ENCODE peak calls at places on chromosomes 13 and 19, in five cellular contexts. One of them, this sample, is unnamed.

GRCh38 chr19:58368561-58369360 is 6.2 kb upstream of the ZNF497 start:
- DNase-seq in activated CD8-positive, alpha-beta memory T cell treated with anti-CD3 and anti-CD28 coated beads for 4 hours: no peak
- DNase-seq in fibroblast of pulmonary artery: no peak
- DNase-seq in T-helper 2 cell: no peak
- DNase-seq in GM23248: no peak
- DNase-seq in this sample: no peak

GRCh38 chr19:50280074-50280473 is 49.1 kb downstream of the KCNC3 start:
- DNase-seq in activated CD8-positive, alpha-beta memory T cell treated with anti-CD3 and anti-CD28 coated beads for 4 hours: no peak
- DNase-seq in fibroblast of pulmonary artery: no peak
- DNase-seq in GM23248: no peak
- DNase-seq in T-helper 2 cell: no peak
- DNase-seq in this sample: no peak

GRCh38 chr19:44313231-44313630 is 8.4 kb upstream of the ZNF235 start:
- DNase-seq in GM23248: no peak
- DNase-seq in activated CD8-positive, alpha-beta memory T cell treated with anti-CD3 and anti-CD28 coated beads for 4 hours: no peak
- DNase-seq in fibroblast of pulmonary artery: no peak
- DNase-seq in T-helper 2 cell: no peak
- DNase-seq in this sample: no peak

GRCh38 chr19:29871143-29871542 is 59.4 kb downstream of the CCNE1 start:
- DNase-seq in activated CD8-positive, alpha-beta memory T cell treated with anti-CD3 and anti-CD28 coated beads for 4 hours: no peak
- DNase-seq in T-helper 2 cell: no peak
- DNase-seq in GM23248: no peak
- DNase-seq in fibroblast of pulmonary artery: no peak
- DNase-seq in this sample: no peak

GRCh38 chr13:77696006-77696862 is 1.3 kb upstream of the SLAIN1 start:
- DNase-seq in T-helper 2 cell: peak; percentile 44
- DNase-seq in fibroblast of pulmonary artery: no peak
- DNase-seq in GM23248: no peak
- DNase-seq in activated CD8-positive, alpha-beta memory T cell treated with anti-CD3 and anti-CD28 coated beads for 4 hours: no peak
- DNase-seq in this sample: no peak

GRCh38 chr19:17755977-17756670 is 4.8 kb downstream of the FCHO1 start:
- DNase-seq in fibroblast of pulmonary artery: peak; percentile 56
- DNase-seq in T-helper 2 cell: no peak
- DNase-seq in activated CD8-positive, alpha-beta memory T cell treated with anti-CD3 and anti-CD28 coated beads for 4 hours: no peak
- DNase-seq in GM23248: no peak
- DNase-seq in this sample: no peak

GRCh38 chr13:47708386-47708785 is 292.7 kb downstream of the SUCLA2 start:
- DNase-seq in fibroblast of pulmonary artery: peak; percentile 52
- DNase-seq in activated CD8-positive, alpha-beta memory T cell treated with anti-CD3 and anti-CD28 coated beads for 4 hours: no peak
- DNase-seq in T-helper 2 cell: no peak
- DNase-seq in GM23248: peak; percentile 59
- DNase-seq in this sample: no peak

GRCh38 chr13:25847635-25848616 is 203.9 kb downstream of the SHISA2 start:
- DNase-seq in fibroblast of pulmonary artery: no peak
- DNase-seq in activated CD8-positive, alpha-beta memory T cell treated with anti-CD3 and anti-CD28 coated beads for 4 hours: no peak
- DNase-seq in GM23248: no peak
- DNase-seq in T-helper 2 cell: no peak
- DNase-seq in this sample: no peak

GRCh38 chr13:91361755-91362271 is 14.3 kb downstream of the MIR17HG start:
- DNase-seq in fibroblast of pulmonary artery: no peak
- DNase-seq in activated CD8-positive, alpha-beta memory T cell treated with anti-CD3 and anti-CD28 coated beads for 4 hours: no peak
- DNase-seq in T-helper 2 cell: no peak
- DNase-seq in GM23248: no peak
- DNase-seq in this sample: peak; percentile 17

GRCh38 chr19:7637374-7638256 is 705 bp downstream of the STXBP2 start:
- DNase-seq in T-helper 2 cell: no peak
- DNase-seq in activated CD8-positive, alpha-beta memory T cell treated with anti-CD3 and anti-CD28 coated beads for 4 hours: no peak
- DNase-seq in fibroblast of pulmonary artery: peak; percentile 17
- DNase-seq in GM23248: no peak
- DNase-seq in this sample: no peak

GRCh38 chr13:93169980-93170379 is 56.6 kb upstream of the GPC6 start:
- DNase-seq in fibroblast of pulmonary artery: peak; percentile 67
- DNase-seq in GM23248: peak; percentile 89
- DNase-seq in activated CD8-positive, alpha-beta memory T cell treated with anti-CD3 and anti-CD28 coated beads for 4 hours: no peak
- DNase-seq in T-helper 2 cell: no peak
- DNase-seq in this sample: peak; percentile 6

GRCh38 chr19:875265-875879 is 15.9 kb downstream of the CFD start:
- DNase-seq in T-helper 2 cell: no peak
- DNase-seq in GM23248: no peak
- DNase-seq in fibroblast of pulmonary artery: no peak
- DNase-seq in activated CD8-positive, alpha-beta memory T cell treated with anti-CD3 and anti-CD28 coated beads for 4 hours: no peak
- DNase-seq in this sample: no peak

GRCh38 chr13:97253581-97254293 is 31.6 kb downstream of the MBNL2 start:
- DNase-seq in T-helper 2 cell: no peak
- DNase-seq in activated CD8-positive, alpha-beta memory T cell treated with anti-CD3 and anti-CD28 coated beads for 4 hours: no peak
- DNase-seq in GM23248: no peak
- DNase-seq in fibroblast of pulmonary artery: no peak
- DNase-seq in this sample: no peak

GRCh38 chr19:18433039-18433691 is 4.8 kb downstream of the ISYNA1 start:
- DNase-seq in GM23248: peak; percentile 20
- DNase-seq in activated CD8-positive, alpha-beta memory T cell treated with anti-CD3 and anti-CD28 coated beads for 4 hours: no peak
- DNase-seq in T-helper 2 cell: no peak
- DNase-seq in fibroblast of pulmonary artery: no peak
- DNase-seq in this sample: no peak

GRCh38 chr19:24074720-24075119 is 12.3 kb upstream of the ZNF254 start:
- DNase-seq in T-helper 2 cell: no peak
- DNase-seq in GM23248: peak; percentile 69
- DNase-seq in fibroblast of pulmonary artery: peak; percentile 63
- DNase-seq in activated CD8-positive, alpha-beta memory T cell treated with anti-CD3 and anti-CD28 coated beads for 4 hours: no peak
- DNase-seq in this sample: peak; percentile 22

GRCh38 chr19:42380155-42380554 is 9.9 kb downstream of the CNFN start:
- DNase-seq in activated CD8-positive, alpha-beta memory T cell treated with anti-CD3 and anti-CD28 coated beads for 4 hours: no peak
- DNase-seq in T-helper 2 cell: no peak
- DNase-seq in fibroblast of pulmonary artery: no peak
- DNase-seq in GM23248: no peak
- DNase-seq in this sample: no peak

GRCh38 chr13:99067160-99067985 is 89.5 kb upstream of the DOCK9 start:
- DNase-seq in T-helper 2 cell: no peak
- DNase-seq in GM23248: peak; percentile 84
- DNase-seq in fibroblast of pulmonary artery: peak; percentile 53
- DNase-seq in activated CD8-positive, alpha-beta memory T cell treated with anti-CD3 and anti-CD28 coated beads for 4 hours: no peak
- DNase-seq in this sample: peak; percentile 48

GRCh38 chr19:21256722-21257121 is 72.5 kb downstream of the ZNF708 start:
- DNase-seq in fibroblast of pulmonary artery: peak; percentile 21
- DNase-seq in activated CD8-positive, alpha-beta memory T cell treated with anti-CD3 and anti-CD28 coated beads for 4 hours: no peak
- DNase-seq in GM23248: peak; percentile 29
- DNase-seq in T-helper 2 cell: no peak
- DNase-seq in this sample: peak; percentile 52

GRCh38 chr13:57629821-57630235 is 1.7 kb upstream of the PCDH17 start:
- DNase-seq in fibroblast of pulmonary artery: peak; percentile 84
- DNase-seq in GM23248: peak; percentile 67
- DNase-seq in activated CD8-positive, alpha-beta memory T cell treated with anti-CD3 and anti-CD28 coated beads for 4 hours: no peak
- DNase-seq in T-helper 2 cell: peak; percentile 28
- DNase-seq in this sample: peak; percentile 66

GRCh38 chr13:34416833-34417425 is 525.1 kb upstream of the NBEA start:
- DNase-seq in activated CD8-positive, alpha-beta memory T cell treated with anti-CD3 and anti-CD28 coated beads for 4 hours: no peak
- DNase-seq in T-helper 2 cell: no peak
- DNase-seq in fibroblast of pulmonary artery: peak; percentile 80
- DNase-seq in GM23248: peak; percentile 88
- DNase-seq in this sample: no peak

GRCh38 chr13:45826741-45827140 is 24.8 kb downstream of the SIAH3 start:
- DNase-seq in T-helper 2 cell: no peak
- DNase-seq in fibroblast of pulmonary artery: no peak
- DNase-seq in activated CD8-positive, alpha-beta memory T cell treated with anti-CD3 and anti-CD28 coated beads for 4 hours: no peak
- DNase-seq in GM23248: no peak
- DNase-seq in this sample: no peak

GRCh38 chr19:47581605-47582319 is 8.8 kb upstream of the ZNF541 start:
- DNase-seq in fibroblast of pulmonary artery: no peak
- DNase-seq in GM23248: no peak
- DNase-seq in T-helper 2 cell: no peak
- DNase-seq in activated CD8-positive, alpha-beta memory T cell treated with anti-CD3 and anti-CD28 coated beads for 4 hours: no peak
- DNase-seq in this sample: no peak

GRCh38 chr13:109818891-109819290 is 32.5 kb upstream of the IRS2 start:
- DNase-seq in T-helper 2 cell: no peak
- DNase-seq in GM23248: peak; percentile 60
- DNase-seq in activated CD8-positive, alpha-beta memory T cell treated with anti-CD3 and anti-CD28 coated beads for 4 hours: no peak
- DNase-seq in fibroblast of pulmonary artery: peak; percentile 15
- DNase-seq in this sample: peak; percentile 80

GRCh38 chr19:5078179-5078578 is 109.3 kb downstream of the KDM4B start:
- DNase-seq in fibroblast of pulmonary artery: no peak
- DNase-seq in GM23248: no peak
- DNase-seq in activated CD8-positive, alpha-beta memory T cell treated with anti-CD3 and anti-CD28 coated beads for 4 hours: no peak
- DNase-seq in T-helper 2 cell: peak; percentile 48
- DNase-seq in this sample: no peak

GRCh38 chr13:59546178-59546577 is 617.5 kb downstream of the DIAPH3 start:
- DNase-seq in fibroblast of pulmonary artery: no peak
- DNase-seq in activated CD8-positive, alpha-beta memory T cell treated with anti-CD3 and anti-CD28 coated beads for 4 hours: no peak
- DNase-seq in GM23248: no peak
- DNase-seq in T-helper 2 cell: no peak
- DNase-seq in this sample: no peak

GRCh38 chr19:49615861-49616260 is 24.1 kb downstream of the RRAS start:
- DNase-seq in GM23248: no peak
- DNase-seq in activated CD8-positive, alpha-beta memory T cell treated with anti-CD3 and anti-CD28 coated beads for 4 hours: no peak
- DNase-seq in fibroblast of pulmonary artery: no peak
- DNase-seq in T-helper 2 cell: no peak
- DNase-seq in this sample: no peak

GRCh38 chr19:32876919-32877285 is 7.3 kb upstream of the SLC7A9 start:
- DNase-seq in activated CD8-positive, alpha-beta memory T cell treated with anti-CD3 and anti-CD28 coated beads for 4 hours: no peak
- DNase-seq in fibroblast of pulmonary artery: peak; percentile 13
- DNase-seq in T-helper 2 cell: no peak
- DNase-seq in GM23248: no peak
- DNase-seq in this sample: no peak

GRCh38 chr19:23762884-23763711 is 4.4 kb upstream of the ZNF681 start:
- DNase-seq in activated CD8-positive, alpha-beta memory T cell treated with anti-CD3 and anti-CD28 coated beads for 4 hours: peak; percentile 70
- DNase-seq in T-helper 2 cell: peak; percentile 78
- DNase-seq in fibroblast of pulmonary artery: peak; percentile 48
- DNase-seq in GM23248: peak; percentile 56
- DNase-seq in this sample: peak; percentile 1

GRCh38 chr13:88637935-88638334 is 966.8 kb downstream of the SLITRK5 start:
- DNase-seq in fibroblast of pulmonary artery: no peak
- DNase-seq in GM23248: no peak
- DNase-seq in activated CD8-positive, alpha-beta memory T cell treated with anti-CD3 and anti-CD28 coated beads for 4 hours: no peak
- DNase-seq in T-helper 2 cell: no peak
- DNase-seq in this sample: no peak

GRCh38 chr19:58553799-58554493 is 959 bp downstream of the CHMP2A start:
- DNase-seq in T-helper 2 cell: no peak
- DNase-seq in fibroblast of pulmonary artery: no peak
- DNase-seq in activated CD8-positive, alpha-beta memory T cell treated with anti-CD3 and anti-CD28 coated beads for 4 hours: no peak
- DNase-seq in GM23248: no peak
- DNase-seq in this sample: no peak

GRCh38 chr13:45339867-45340266 is 1.1 kb downstream of the TPT1 start:
- DNase-seq in fibroblast of pulmonary artery: no peak
- DNase-seq in GM23248: peak; percentile 20
- DNase-seq in activated CD8-positive, alpha-beta memory T cell treated with anti-CD3 and anti-CD28 coated beads for 4 hours: no peak
- DNase-seq in T-helper 2 cell: no peak
- DNase-seq in this sample: no peak

GRCh38 chr13:27125357-27126282 is 46.0 kb downstream of the USP12 start:
- DNase-seq in T-helper 2 cell: no peak
- DNase-seq in activated CD8-positive, alpha-beta memory T cell treated with anti-CD3 and anti-CD28 coated beads for 4 hours: no peak
- DNase-seq in GM23248: no peak
- DNase-seq in fibroblast of pulmonary artery: no peak
- DNase-seq in this sample: no peak

GRCh38 chr19:34662919-34663318 is 14.0 kb downstream of the SCGB2B2 start:
- DNase-seq in GM23248: peak; percentile 53
- DNase-seq in T-helper 2 cell: peak; percentile 31
- DNase-seq in fibroblast of pulmonary artery: peak; percentile 6
- DNase-seq in activated CD8-positive, alpha-beta memory T cell treated with anti-CD3 and anti-CD28 coated beads for 4 hours: no peak
- DNase-seq in this sample: peak; percentile 45

GRCh38 chr13:36700170-36700569 is 26.4 kb downstream of the SERTM1 start:
- DNase-seq in activated CD8-positive, alpha-beta memory T cell treated with anti-CD3 and anti-CD28 coated beads for 4 hours: no peak
- DNase-seq in GM23248: no peak
- DNase-seq in fibroblast of pulmonary artery: no peak
- DNase-seq in T-helper 2 cell: no peak
- DNase-seq in this sample: no peak

GRCh38 chr13:75968103-75968838 is 332.1 kb downstream of the LMO7 start:
- DNase-seq in GM23248: peak; percentile 55
- DNase-seq in fibroblast of pulmonary artery: no peak
- DNase-seq in T-helper 2 cell: no peak
- DNase-seq in activated CD8-positive, alpha-beta memory T cell treated with anti-CD3 and anti-CD28 coated beads for 4 hours: no peak
- DNase-seq in this sample: peak; percentile 40

GRCh38 chr19:49954092-49954825 is 6.7 kb downstream of the SIGLEC11 start:
- DNase-seq in fibroblast of pulmonary artery: peak; percentile 60
- DNase-seq in activated CD8-positive, alpha-beta memory T cell treated with anti-CD3 and anti-CD28 coated beads for 4 hours: no peak
- DNase-seq in GM23248: peak; percentile 27
- DNase-seq in T-helper 2 cell: no peak
- DNase-seq in this sample: peak; percentile 74